ENCODE peak calls at places on chromosomes 4 and X, in four cellular contexts. B is activated T-cell treated with anti-CD3 and anti-CD28 coated beads, Interleukin-2, amount 50 U/mL, for 72 hours; U is HEK293T; A is HTR-8/SVneo. S is an unnamed sample.

GRCh38 chrX:141760761-141761160 is 62.2 kb upstream of the SPANXD start:
- DNase-seq in B (no peak), U (no peak), A (no peak), S (no peak)

GRCh38 chr4:8913858-8914460 is 42.3 kb upstream of the HMX1 start:
- DNase-seq in B (no peak), U (no peak), A (no peak), S (no peak)

GRCh38 chr4:73727685-73728084 is 12.7 kb upstream of the CXCL8 start:
- DNase-seq in B (no peak), U (no peak), A (no peak), S (no peak)

GRCh38 chrX:139423186-139423585 is 107.4 kb upstream of the F9 start:
- DNase-seq in B (no peak), U (no peak), A (no peak), S (no peak)

GRCh38 chr4:3442959-3443749 is 1.4 kb downstream of the HGFAC start:
- DNase-seq in B (peak; percentile 86), U (peak; percentile 91), A (peak; percentile 84), S (peak; percentile 51)

GRCh38 chr4:150960079-150960478 is 55.0 kb downstream of the LRBA start:
- DNase-seq in B (no peak), U (peak; percentile 23), A (peak; percentile 45), S (no peak)

GRCh38 chr4:3307486-3307885 is 14.7 kb downstream of the RGS12 start:
- DNase-seq in B (no peak), U (no peak), A (no peak), S (no peak)

GRCh38 chr4:89303177-89303576 is 4.4 kb downstream of the GPRIN3 start:
- DNase-seq in B (peak; percentile 65), U (peak; percentile 28), A (no peak), S (no peak)

GRCh38 chrX:65545456-65545855 is 10.9 kb upstream of the LAS1L start:
- DNase-seq in B (no peak), U (no peak), A (no peak), S (no peak)

GRCh38 chr4:36243355-36244256 is 708 bp downstream of the ARAP2 start:
- DNase-seq in B (peak; percentile 61), U (peak; percentile 29), A (peak; percentile 33), S (no peak)

GRCh38 chrX:91122141-91122540 is 312.5 kb upstream of the PABPC5 start:
- DNase-seq in B (no peak), U (no peak), A (no peak), S (no peak)

GRCh38 chr4:184248216-184248615 is 30.5 kb upstream of the ENPP6 start:
- DNase-seq in B (no peak), U (no peak), A (no peak), S (no peak)

GRCh38 chr4:90357117-90357710 is 230.0 kb downstream of the CCSER1 start:
- DNase-seq in B (no peak), U (peak; percentile 26), A (peak; percentile 9), S (peak; percentile 29)

GRCh38 chr4:3122081-3122563 is 47.6 kb downstream of the HTT start:
- DNase-seq in B (no peak), U (no peak), A (no peak), S (no peak)

GRCh38 chr4:125314676-125315570 is at the start of gene FAT4:
- DNase-seq in B (peak; percentile 41), U (peak; percentile 82), A (peak; percentile 81), S (peak; percentile 29)

GRCh38 chr4:22515145-22515887 is 550 bp downstream of the ADGRA3 start:
- DNase-seq in B (peak; percentile 28), U (peak; percentile 36), A (peak; percentile 74), S (peak; percentile 26)

GRCh38 chrX:13380230-13380629 is 60.4 kb upstream of the ATXN3L start:
- DNase-seq in B (no peak), U (no peak), A (no peak), S (no peak)

GRCh38 chrX:136711147-136711546 is 63.2 kb downstream of the CD40LG start:
- DNase-seq in B (no peak), U (no peak), A (peak; percentile 5), S (peak; percentile 13)

GRCh38 chr4:165096776-165097175 is 15.9 kb downstream of the TMEM192 start:
- DNase-seq in B (no peak), U (peak; percentile 26), A (peak; percentile 49), S (no peak)

GRCh38 chr4:87081826-87082225 is 138.6 kb downstream of the KLHL8 start:
- DNase-seq in B (no peak), U (no peak), A (no peak), S (no peak)

GRCh38 chrX:130108647-130109428 is 1.5 kb downstream of the ELF4 start:
- DNase-seq in B (peak; percentile 52), U (no peak), A (no peak), S (peak; percentile 20)

GRCh38 chr4:8101213-8101781 is 57.3 kb downstream of the ABLIM2 start:
- DNase-seq in B (no peak), U (no peak), A (peak; percentile 17), S (no peak)

GRCh38 chr4:118783887-118784286 is 52.0 kb downstream of the SEC24D start:
- DNase-seq in B (no peak), U (no peak), A (no peak), S (no peak)

GRCh38 chr4:26034849-26035248 is 120.8 kb downstream of the SMIM20 start:
- DNase-seq in B (peak; percentile 41), U (no peak), A (no peak), S (no peak)

GRCh38 chr4:83440148-83440814 is 15.3 kb downstream of the HELQ start:
- DNase-seq in B (no peak), U (no peak), A (no peak), S (no peak)

GRCh38 chr4:135739354-135739753 is 1537.8 kb upstream of the PABPC4L start:
- DNase-seq in B (no peak), U (no peak), A (no peak), S (no peak)

GRCh38 chr4:31692407-31692940 is 972.3 kb downstream of the PCDH7 start:
- DNase-seq in B (no peak), U (no peak), A (no peak), S (no peak)

S was measured in GDM1.